ENCODE peak calls at places on chromosomes 3 and 15, in eight cellular contexts. W is GM23248, H is neural progenitor cell, Q is fibroblast of lung, S is PC-3, K is MM.1S, X is OCI-LY7, O is hepatocyte. G is an unnamed sample. For H3K79me2, the result is how much of the 10 kb centered on the place peaks cover.

GRCh38 chr15:99446565-99447496 is 119.0 kb upstream of the MEF2A start:
- DNase-seq in W (no peak), H (no peak), Q (no peak), S (no peak), K (no peak), X (no peak), O (no peak), G (no peak)

GRCh38 chr3:54856271-54856670 is 71.6 kb downstream of the LRTM1 start:
- DNase-seq in W (no peak), H (no peak), Q (no peak), S (no peak), K (no peak), X (no peak), O (no peak), G (no peak)

GRCh38 chr3:186241910-186242821 is 119.9 kb downstream of the DGKG start:
- DNase-seq in W (peak), H (peak), Q (peak), S (peak), K (peak), X (peak), O (peak), G (peak)

GRCh38 chr3:173876476-173876875 is 478.9 kb downstream of the NLGN1 start:
- DNase-seq in W (peak), H (no peak), Q (peak), S (no peak), K (no peak), X (no peak), O (no peak), G (no peak)

GRCh38 chr3:161395115-161395514 is 23.8 kb upstream of the SPTSSB start:
- DNase-seq in W (no peak), H (no peak), Q (no peak), S (no peak), K (peak), X (no peak), O (no peak), G (no peak)

GRCh38 chr15:54816406-54816805 is 380.3 kb downstream of the RSL24D1 start:
- DNase-seq in W (no peak), H (no peak), Q (no peak), S (no peak), K (no peak), X (no peak), O (no peak), G (no peak)

GRCh38 chr3:77329161-77329560 is 289.3 kb downstream of the ROBO2 start:
- DNase-seq in W (peak), H (no peak), Q (peak), S (no peak), K (no peak), X (no peak), O (no peak), G (no peak)

GRCh38 chr15:99333981-99334380 is 82.7 kb downstream of the LRRC28 start:
- DNase-seq in W (no peak), H (peak), Q (no peak), S (no peak), K (no peak), X (no peak), O (no peak), G (no peak)

GRCh38 chr15:88454867-88455810 is 12.0 kb downstream of the MRPL46 start:
- DNase-seq in W (peak), H (peak), Q (peak), S (peak), K (peak), X (peak), O (peak), G (peak)

GRCh38 chr3:87855626-87856025 is 203.2 kb downstream of the CGGBP1 start:
- DNase-seq in W (peak), H (no peak), Q (no peak), S (peak), K (no peak), X (no peak), O (no peak), G (peak)

GRCh38 chr3:139302084-139302800 is 41.6 kb upstream of the MRPS22 start:
- DNase-seq in W (peak), H (no peak), Q (peak), S (peak), K (peak), X (no peak), O (peak), G (peak)

GRCh38 chr15:57172925-57173324 is 203.4 kb upstream of the CGNL1 start:
- DNase-seq in W (peak), H (no peak), Q (peak), S (no peak), K (no peak), X (no peak), O (no peak), G (peak)

GRCh38 chr3:42290966-42291714 is 25.2 kb upstream of the CCK start:
- DNase-seq in W (no peak), H (no peak), Q (no peak), S (no peak), K (peak), X (peak), O (no peak), G (no peak)

GRCh38 chr3:179451335-179452165 is at the start of gene GNB4:
- DNase-seq in W (peak), H (peak), Q (peak), S (peak), K (peak), X (peak), O (peak), G (peak)

DNA sequence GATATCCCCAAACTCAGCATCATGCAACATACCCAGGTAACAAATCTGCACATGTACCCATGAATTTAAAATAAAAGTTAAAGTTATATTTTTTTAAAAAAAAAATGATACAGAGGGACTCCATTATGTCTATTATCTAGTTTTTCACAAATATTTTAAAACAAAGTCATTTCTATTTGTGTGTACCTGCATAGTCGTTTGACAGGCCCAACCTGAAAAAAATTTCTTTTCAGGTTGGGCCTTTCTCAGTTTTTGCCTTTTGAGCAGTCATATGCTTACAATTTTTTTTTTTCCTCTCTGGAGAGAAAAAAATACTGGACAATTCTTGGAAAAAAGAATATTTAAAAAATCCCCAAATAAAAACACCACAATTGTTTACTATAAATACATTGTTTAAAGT is 459.5 kb downstream of the FOXP1 start:
- DNase-seq in W (no peak), H (no peak), Q (no peak), S (no peak), K (no peak), X (no peak), O (no peak), G (no peak)
- H3K79me2 ChIP-seq in W (under half), H (under half), Q (half or more), S (under half), K (under half), X (half or more), O (half or more), G (half or more)

GRCh38 chr15:23572844-23573243 is 7.4 kb downstream of the MKRN3 start:
- DNase-seq in W (no peak), H (no peak), Q (no peak), S (no peak), K (no peak), X (no peak), O (no peak), G (no peak)
- H3K79me2 ChIP-seq in W (under half), H (under half), Q (under half), S (under half), K (under half), X (under half), O (under half), G (half or more)

GRCh38 chr15:78444255-78444654 is 6.2 kb downstream of the IREB2 start:
- DNase-seq in W (no peak), H (no peak), Q (no peak), S (no peak), K (no peak), X (no peak), O (no peak), G (no peak)

GRCh38 chr15:78438595-78439285 is 724 bp downstream of the IREB2 start:
- DNase-seq in W (peak), H (peak), Q (peak), S (no peak), K (peak), X (peak), O (peak), G (peak)

GRCh38 chr15:78437107-78437761 is 782 bp upstream of the IREB2 start:
- DNase-seq in W (no peak), H (peak), Q (no peak), S (no peak), K (no peak), X (peak), O (no peak), G (no peak)

GRCh38 chr15:78437762-78438594 is at the start of gene IREB2:
- DNase-seq in W (peak), H (peak), Q (peak), S (peak), K (peak), X (peak), O (peak), G (peak)

GRCh38 chr15:78440375-78441373 is 2.7 kb downstream of the IREB2 start:
- DNase-seq in W (no peak), H (no peak), Q (no peak), S (no peak), K (no peak), X (no peak), O (no peak), G (no peak)
- H3K79me2 ChIP-seq in W (half or more), H (half or more), Q (half or more), S (half or more), K (half or more), X (half or more), O (half or more), G (half or more)

GRCh38 chr3:12559520-12559919 is 2.6 kb downstream of the MKRN2 start:
- DNase-seq in W (no peak), H (peak), Q (no peak), S (no peak), K (no peak), X (no peak), O (no peak), G (no peak)

GRCh38 chr3:12560505-12561188 is 3.8 kb downstream of the MKRN2 start:
- DNase-seq in W (no peak), H (no peak), Q (no peak), S (no peak), K (no peak), X (peak), O (no peak), G (no peak)

GRCh38 chr3:12557472-12558105 is 702 bp downstream of the MKRN2 start:
- DNase-seq in W (peak), H (no peak), Q (peak), S (peak), K (no peak), X (peak), O (no peak), G (peak)

GRCh38 chr3:12556723-12557471 is at the start of gene MKRN2:
- DNase-seq in W (peak), H (peak), Q (peak), S (peak), K (peak), X (peak), O (peak), G (peak)

GRCh38 chr3:12558706-12559105 is 1.8 kb downstream of the MKRN2 start:
- DNase-seq in W (no peak), H (no peak), Q (no peak), S (peak), K (no peak), X (no peak), O (no peak), G (no peak)
- H3K79me2 ChIP-seq in W (half or more), H (half or more), Q (half or more), S (half or more), K (half or more), X (half or more), O (half or more), G (half or more)

DNA sequence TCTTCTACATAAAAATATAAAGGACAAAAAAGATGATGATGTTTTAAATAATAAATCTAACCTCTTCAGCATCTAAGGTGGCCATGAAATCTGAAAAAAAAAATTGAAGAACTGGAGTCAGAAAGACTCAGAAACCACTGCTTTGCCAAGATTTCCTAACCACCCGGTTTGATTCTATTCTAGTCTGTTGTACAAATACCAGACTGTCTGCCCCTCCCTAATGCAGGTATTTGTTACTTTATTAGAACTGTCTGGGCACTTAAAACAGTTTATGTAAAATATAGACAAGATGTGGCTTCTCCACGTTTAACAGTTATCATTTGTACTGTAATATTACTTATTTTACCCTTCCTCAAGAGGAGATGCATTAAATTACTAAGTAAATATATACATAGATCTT is 48.8 kb downstream of the UACA start:
- DNase-seq in W (peak), H (no peak), Q (no peak), S (peak), K (no peak), X (no peak), O (no peak), G (peak)
- H3K79me2 ChIP-seq in W (half or more), H (under half), Q (half or more), S (half or more), K (under half), X (under half), O (under half), G (half or more)

GRCh38 chr3:133054572-133054971 is 16.4 kb downstream of the TMEM108 start:
- DNase-seq in W (no peak), H (peak), Q (no peak), S (no peak), K (no peak), X (no peak), O (no peak), G (no peak)
- H3K79me2 ChIP-seq in W (under half), H (under half), Q (under half), S (under half), K (under half), X (under half), O (under half), G (under half)

GRCh38 chr15:86743283-86743903 is 663.7 kb downstream of the AGBL1 start:
- DNase-seq in W (no peak), H (peak), Q (no peak), S (peak), K (peak), X (peak), O (peak), G (peak)
- H3K79me2 ChIP-seq in W (under half), H (under half), Q (under half), S (under half), K (under half), X (under half), O (under half), G (under half)

DNA sequence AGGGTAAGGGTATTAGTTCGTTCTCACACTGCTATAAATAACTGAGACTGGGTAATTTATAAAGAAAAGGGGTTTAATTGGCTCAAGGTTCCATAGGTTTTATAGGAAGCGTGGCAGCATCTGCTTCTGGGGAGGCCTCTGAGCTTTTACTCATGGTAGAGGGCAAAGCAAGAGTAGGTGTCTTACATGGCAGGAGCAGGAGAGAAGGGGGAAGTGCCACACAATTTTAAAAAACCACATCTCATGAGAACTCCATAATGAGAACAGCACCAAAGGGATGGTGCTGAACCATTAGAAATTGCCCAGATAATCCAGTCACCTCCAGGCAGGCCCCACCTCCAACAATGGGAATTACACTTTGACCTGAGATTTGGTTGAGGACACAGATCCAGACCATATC is 12.2 kb downstream of the RNF111 start:
- DNase-seq in W (no peak), H (no peak), Q (no peak), S (no peak), K (no peak), X (no peak), O (no peak), G (no peak)
- H3K79me2 ChIP-seq in W (half or more), H (half or more), Q (half or more), S (half or more), K (half or more), X (half or more), O (half or more), G (half or more)